ENCODE peak calls at places on chromosomes 3 and 15, in six cellular contexts. I is OCI-LY7, N is IMR-90, P is GM23248, X is A549, O is neural progenitor cell. Q is an unnamed sample.

GRCh38 chr15:76177491-76178040 is 117.8 kb downstream of the TMEM266 start:
- DNase-seq in I (no peak), N (peak), P (peak), X (peak), O (no peak), Q (no peak)

GRCh38 chr15:69338535-69339213 is 40.0 kb downstream of the PAQR5 start:
- DNase-seq in I (no peak), N (no peak), P (peak), X (no peak), O (no peak), Q (no peak)

GRCh38 chr3:51353566-51354140 is 31.4 kb upstream of the MANF start:
- DNase-seq in I (no peak), N (peak), P (peak), X (no peak), O (no peak), Q (no peak)

GRCh38 chr3:123871946-123872345 is 12.2 kb downstream of the MYLK start:
- DNase-seq in I (no peak), N (peak), P (no peak), X (no peak), O (peak), Q (no peak)

GRCh38 chr15:98035577-98036010 is 75.1 kb downstream of the ARRDC4 start:
- DNase-seq in I (no peak), N (no peak), P (no peak), X (no peak), O (no peak), Q (no peak)

GRCh38 chr3:81744366-81744765 is 17.1 kb downstream of the GBE1 start:
- DNase-seq in I (no peak), N (peak), P (peak), X (peak), O (no peak), Q (no peak)

GRCh38 chr15:98873441-98874218 is 134.0 kb downstream of the PGPEP1L start:
- DNase-seq in I (no peak), N (peak), P (peak), X (peak), O (peak), Q (no peak)

GRCh38 chr3:14170569-14171159 is 7.7 kb downstream of the XPC start:
- DNase-seq in I (no peak), N (peak), P (peak), X (no peak), O (no peak), Q (no peak)

GRCh38 chr15:74403981-74404563 is 29.7 kb downstream of the SEMA7A start:
- DNase-seq in I (peak), N (no peak), P (no peak), X (no peak), O (no peak), Q (peak)

GRCh38 chr3:94036909-94037507 is 8.6 kb upstream of the STX19 start:
- DNase-seq in I (peak), N (peak), P (peak), X (peak), O (peak), Q (peak)

GRCh38 chr3:135240426-135240825 is 445.4 kb downstream of the EPHB1 start:
- DNase-seq in I (no peak), N (no peak), P (no peak), X (no peak), O (peak), Q (peak)

GRCh38 chr3:149233323-149233722 is 11.7 kb upstream of the CP start:
- DNase-seq in I (no peak), N (no peak), P (no peak), X (no peak), O (no peak), Q (no peak)

GRCh38 chr15:83561661-83562060 is 92.3 kb upstream of the ADAMTSL3 start:
- DNase-seq in I (no peak), N (no peak), P (no peak), X (no peak), O (no peak), Q (no peak)

GRCh38 chr3:128416578-128417150 is 50.0 kb downstream of the DNAJB8 start:
- DNase-seq in I (no peak), N (peak), P (peak), X (peak), O (no peak), Q (no peak)

GRCh38 chr15:68774521-68775293 is 46.0 kb downstream of the ANP32A start:
- DNase-seq in I (no peak), N (no peak), P (peak), X (no peak), O (no peak), Q (no peak)

GRCh38 chr3:120399372-120399771 is 50.2 kb upstream of the LRRC58 start:
- DNase-seq in I (peak), N (no peak), P (no peak), X (no peak), O (no peak), Q (peak)

GRCh38 chr15:22918056-22918455 is 62.1 kb downstream of the CYFIP1 start:
- DNase-seq in I (no peak), N (peak), P (peak), X (no peak), O (no peak), Q (no peak)

GRCh38 chr3:143158549-143158988 is 39.0 kb downstream of the CHST2 start:
- DNase-seq in I (no peak), N (peak), P (peak), X (no peak), O (no peak), Q (no peak)

GRCh38 chr3:35216501-35217266 is 422.6 kb upstream of the ARPP21 start:
- DNase-seq in I (no peak), N (no peak), P (no peak), X (no peak), O (no peak), Q (no peak)

GRCh38 chr15:38699633-38700230 is 135.1 kb upstream of the RASGRP1 start:
- DNase-seq in I (peak), N (peak), P (peak), X (peak), O (peak), Q (peak)

DNA sequence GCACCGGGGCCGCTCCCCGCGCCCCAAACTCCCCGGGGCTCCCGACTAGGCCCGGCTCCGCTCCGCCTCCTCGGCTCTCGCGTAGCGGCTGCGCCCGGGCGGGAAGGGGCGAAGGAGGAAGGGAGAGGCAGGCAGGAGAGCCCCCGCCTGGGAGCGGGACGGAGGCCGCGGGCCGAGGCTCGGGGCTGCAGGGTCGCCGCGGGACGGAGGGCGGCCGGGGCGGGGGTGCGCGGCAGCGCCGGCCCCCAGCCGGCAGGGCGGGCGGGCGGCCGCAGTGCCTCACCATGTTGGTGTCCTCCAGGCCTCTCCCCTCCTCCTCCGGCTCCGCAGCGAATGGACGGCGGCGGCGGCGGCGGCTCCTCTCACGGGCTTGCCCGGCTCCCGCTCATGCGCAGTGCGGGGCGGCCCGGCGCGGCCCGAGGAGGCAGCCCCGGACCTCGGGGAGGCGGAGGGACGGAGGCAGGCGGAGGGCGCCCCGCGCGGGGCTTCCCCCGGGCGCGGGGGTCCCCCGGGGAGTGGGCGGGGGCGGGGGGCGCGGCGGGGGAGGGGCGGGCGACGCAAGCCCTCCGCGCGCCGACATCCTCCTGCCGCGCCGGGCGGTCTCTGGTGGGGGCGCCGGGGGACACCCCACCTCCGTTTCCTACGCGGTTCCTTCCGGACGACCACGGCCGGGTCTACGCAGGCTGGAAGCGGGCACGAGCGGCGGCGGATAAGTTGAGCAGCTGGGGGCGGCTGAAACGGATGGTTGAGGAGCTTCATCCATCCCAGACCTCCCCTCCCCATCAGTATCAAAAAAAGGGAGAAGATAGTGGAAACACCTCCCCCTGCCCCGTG is at the start of gene DCUN1D1:
- DNase-seq in I (peak), N (peak), P (peak), X (peak), O (peak), Q (peak)
- H3K27ac ChIP-seq in I (peak), N (peak), P (peak), X (peak), O (no peak), Q (peak)

GRCh38 chr3:126999383-126999782 is 16.5 kb downstream of the PLXNA1 start:
- DNase-seq in I (no peak), N (no peak), P (no peak), X (no peak), O (no peak), Q (no peak)
- H3K4me2 ChIP-seq in I (no peak), N (no peak), P (no peak), X (no peak), O (no peak), Q (no peak)

GRCh38 chr3:58013973-58014649 is 5.9 kb downstream of the FLNB start:
- DNase-seq in I (no peak), N (peak), P (peak), X (no peak), O (no peak), Q (no peak)

GRCh38 chr3:58012302-58012701 is 4.1 kb downstream of the FLNB start:
- DNase-seq in I (no peak), N (no peak), P (no peak), X (no peak), O (no peak), Q (no peak)

GRCh38 chr3:58016710-58017109 is 8.5 kb downstream of the FLNB start:
- DNase-seq in I (no peak), N (no peak), P (no peak), X (no peak), O (no peak), Q (no peak)

GRCh38 chr3:58013099-58013498 is 4.9 kb downstream of the FLNB start:
- DNase-seq in I (no peak), N (no peak), P (no peak), X (no peak), O (no peak), Q (no peak)

DNA sequence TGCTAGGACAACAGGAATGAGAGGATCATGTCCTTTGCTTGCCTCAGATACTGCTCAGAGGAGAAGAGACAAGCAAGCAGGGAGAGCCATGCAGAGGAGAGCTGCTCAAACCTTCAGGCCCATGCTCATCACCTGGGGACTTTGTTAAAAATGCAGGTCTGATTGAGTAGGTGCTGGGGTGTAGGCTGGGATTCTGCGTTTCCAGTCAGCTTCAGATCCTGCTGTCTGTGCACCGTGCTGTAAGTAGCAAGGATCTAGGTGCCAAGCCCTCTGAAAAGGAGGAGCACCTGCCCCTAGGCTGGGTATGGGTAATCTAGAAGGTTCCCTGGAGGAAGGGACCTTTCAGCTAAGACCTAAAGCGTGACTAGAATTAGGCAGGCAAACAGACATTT is 7.3 kb downstream of the FLNB start:
- DNase-seq in I (no peak), N (no peak), P (no peak), X (no peak), O (no peak), Q (no peak)
- H3K27ac ChIP-seq in I (no peak), N (no peak), P (peak), X (peak), O (no peak), Q (no peak)

GRCh38 chr3:44995142-44995770 is 19.2 kb downstream of the EXOSC7 start:
- DNase-seq in I (no peak), N (peak), P (peak), X (no peak), O (no peak), Q (no peak)
- H3K4me2 ChIP-seq in I (no peak), N (no peak), P (no peak), X (no peak), O (no peak), Q (no peak)

GRCh38 chr3:44434834-44435510 is 42.5 kb downstream of the ZNF445 start:
- DNase-seq in I (no peak), N (no peak), P (no peak), X (no peak), O (no peak), Q (no peak)
- H3K27ac ChIP-seq in I (no peak), N (no peak), P (no peak), X (no peak), O (no peak), Q (no peak)

DNA sequence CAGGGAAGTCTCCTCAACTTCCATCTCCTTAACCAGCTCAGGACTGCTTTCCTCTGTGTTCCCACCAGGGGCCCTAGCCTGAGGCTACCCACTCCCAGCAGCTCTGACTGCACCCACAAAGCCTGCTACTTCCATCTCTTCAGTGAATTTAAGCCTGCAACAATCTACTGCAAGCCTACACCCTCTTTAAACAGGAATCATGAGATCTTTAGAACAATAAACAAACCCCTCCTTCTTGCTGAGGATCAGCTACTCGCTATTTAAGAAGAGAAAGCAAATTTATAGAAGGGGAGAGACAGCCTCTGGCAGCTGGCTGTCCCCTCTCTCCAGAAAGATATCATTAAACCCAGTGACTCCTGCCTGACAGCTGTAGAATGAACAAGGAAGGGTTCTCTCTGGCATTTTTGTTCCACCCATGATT is 51.9 kb downstream of the ARHGAP31 start:
- DNase-seq in I (no peak), N (peak), P (no peak), X (no peak), O (no peak), Q (no peak)
- H3K4me2 ChIP-seq in I (no peak), N (peak), P (no peak), X (no peak), O (peak), Q (no peak)

DNA sequence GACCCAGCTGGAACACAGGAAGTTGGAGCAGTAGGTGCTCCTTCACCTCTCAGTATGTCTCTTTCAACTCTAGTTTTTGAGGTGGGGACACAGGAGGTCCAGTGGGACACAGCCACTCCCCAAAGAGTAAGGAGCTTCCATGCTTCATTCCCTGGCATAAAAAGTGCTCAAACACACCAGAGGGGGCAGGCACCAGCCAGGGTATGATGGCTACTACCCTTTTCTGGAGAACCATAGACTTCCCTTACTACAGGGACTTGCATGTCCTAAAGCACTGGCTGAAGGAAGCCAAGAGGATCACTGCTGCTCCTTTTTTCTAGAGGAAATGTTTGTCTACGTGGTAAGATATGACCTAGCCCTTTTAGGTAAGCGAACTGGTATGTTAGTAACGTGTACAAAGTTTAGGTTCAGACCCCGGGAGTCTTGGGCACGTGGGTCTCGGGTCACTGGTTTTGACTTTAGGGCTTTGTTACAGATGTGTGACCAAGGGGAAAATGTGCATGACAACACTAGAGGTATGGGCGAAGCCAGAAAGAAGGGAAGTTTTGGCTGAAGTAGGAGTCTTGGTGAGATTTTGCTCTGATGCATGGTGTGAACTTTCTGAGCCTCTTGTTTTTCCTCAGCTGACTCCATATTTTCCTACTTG is 11.9 kb downstream of the IL17RB start:
- DNase-seq in I (no peak), N (no peak), P (no peak), X (no peak), O (no peak), Q (peak)
- H3K27ac ChIP-seq in I (no peak), N (no peak), P (no peak), X (no peak), O (no peak), Q (no peak)

GRCh38 chr3:131794766-131795381 is 239.9 kb downstream of the CPNE4 start:
- DNase-seq in I (peak), N (peak), P (peak), X (peak), O (peak), Q (peak)
- H3K4me2 ChIP-seq in I (no peak), N (no peak), P (no peak), X (no peak), O (no peak), Q (peak)

GRCh38 chr3:52714335-52715302 is 8.7 kb downstream of the SPCS1 start:
- DNase-seq in I (no peak), N (no peak), P (no peak), X (no peak), O (peak), Q (no peak)

GRCh38 chr3:52715714-52716305 is 9.9 kb downstream of the SPCS1 start:
- DNase-seq in I (no peak), N (no peak), P (no peak), X (no peak), O (no peak), Q (no peak)

GRCh38 chr3:52710512-52710911 is 4.6 kb downstream of the SPCS1 start:
- DNase-seq in I (no peak), N (no peak), P (no peak), X (no peak), O (no peak), Q (no peak)

GRCh38 chr3:52707585-52707984 is 1.7 kb downstream of the SPCS1 start:
- DNase-seq in I (peak), N (no peak), P (no peak), X (no peak), O (no peak), Q (no peak)

GRCh38 chr3:52712291-52713212 is 6.6 kb downstream of the SPCS1 start:
- DNase-seq in I (no peak), N (no peak), P (no peak), X (no peak), O (no peak), Q (no peak)
- H3K27ac ChIP-seq in I (no peak), N (no peak), P (no peak), X (no peak), O (no peak), Q (no peak)

Q was measured in Karpas-422.